ENCODE peak calls at places on chromosomes 12 and 14, in seven cellular contexts. One of them, this sample, is unnamed.

GRCh38 chr14:90660865-90661570 is 155.2 kb downstream of the TTC7B start:
- DNase-seq in nephron progenitor cell: no peak
- DNase-seq in fibroblast of mammary gland: no peak
- DNase-seq in adrenal gland: no peak
- DNase-seq in progenitor cell of endocrine pancreas: no peak
- DNase-seq in body of pancreas: no peak
- DNase-seq in astrocyte of the spinal cord: no peak
- DNase-seq in this sample: no peak

GRCh38 chr14:54665938-54666337 is 99.0 kb downstream of the SAMD4A start:
- DNase-seq in nephron progenitor cell: no peak
- DNase-seq in adrenal gland: no peak
- DNase-seq in fibroblast of mammary gland: no peak
- DNase-seq in progenitor cell of endocrine pancreas: no peak
- DNase-seq in astrocyte of the spinal cord: no peak
- DNase-seq in body of pancreas: no peak
- DNase-seq in this sample: no peak

GRCh38 chr14:91636604-91637003 is 95.3 kb downstream of the CATSPERB start:
- DNase-seq in astrocyte of the spinal cord: no peak
- DNase-seq in progenitor cell of endocrine pancreas: no peak
- DNase-seq in nephron progenitor cell: no peak
- DNase-seq in body of pancreas: no peak
- DNase-seq in adrenal gland: no peak
- DNase-seq in fibroblast of mammary gland: peak
- DNase-seq in this sample: no peak

GRCh38 chr14:100749967-100750597 is 23.4 kb downstream of the DLK1 start:
- DNase-seq in body of pancreas: no peak
- DNase-seq in fibroblast of mammary gland: no peak
- DNase-seq in astrocyte of the spinal cord: no peak
- DNase-seq in adrenal gland: no peak
- DNase-seq in nephron progenitor cell: no peak
- DNase-seq in progenitor cell of endocrine pancreas: no peak
- DNase-seq in this sample: no peak

GRCh38 chr14:35352274-35353233 is 52.0 kb downstream of the NFKBIA start:
- DNase-seq in fibroblast of mammary gland: no peak
- DNase-seq in body of pancreas: no peak
- DNase-seq in nephron progenitor cell: peak
- DNase-seq in adrenal gland: no peak
- DNase-seq in astrocyte of the spinal cord: no peak
- DNase-seq in progenitor cell of endocrine pancreas: no peak
- DNase-seq in this sample: no peak

GRCh38 chr12:24562761-24563392 is 386.0 kb downstream of the BCAT1 start:
- DNase-seq in adrenal gland: peak
- DNase-seq in astrocyte of the spinal cord: peak
- DNase-seq in fibroblast of mammary gland: peak
- DNase-seq in nephron progenitor cell: peak
- DNase-seq in body of pancreas: peak
- DNase-seq in progenitor cell of endocrine pancreas: peak
- DNase-seq in this sample: no peak

GRCh38 chr14:49623941-49624806 is 3.6 kb downstream of the MGAT2 start:
- DNase-seq in nephron progenitor cell: no peak
- DNase-seq in adrenal gland: no peak
- DNase-seq in astrocyte of the spinal cord: no peak
- DNase-seq in fibroblast of mammary gland: no peak
- DNase-seq in progenitor cell of endocrine pancreas: no peak
- DNase-seq in body of pancreas: no peak
- DNase-seq in this sample: no peak

GRCh38 chr12:58067610-58068387 is 126.4 kb downstream of the ATP23 start:
- DNase-seq in body of pancreas: no peak
- DNase-seq in astrocyte of the spinal cord: peak
- DNase-seq in adrenal gland: no peak
- DNase-seq in fibroblast of mammary gland: peak
- DNase-seq in nephron progenitor cell: no peak
- DNase-seq in progenitor cell of endocrine pancreas: no peak
- DNase-seq in this sample: no peak

GRCh38 chr12:119990382-119990874 is 1.4 kb downstream of the BICDL1 start:
- DNase-seq in astrocyte of the spinal cord: no peak
- DNase-seq in fibroblast of mammary gland: no peak
- DNase-seq in nephron progenitor cell: no peak
- DNase-seq in progenitor cell of endocrine pancreas: no peak
- DNase-seq in body of pancreas: no peak
- DNase-seq in adrenal gland: no peak
- DNase-seq in this sample: no peak

GRCh38 chr12:54933381-54933780 is 51.2 kb downstream of the TESPA1 start:
- DNase-seq in nephron progenitor cell: no peak
- DNase-seq in progenitor cell of endocrine pancreas: no peak
- DNase-seq in fibroblast of mammary gland: peak
- DNase-seq in astrocyte of the spinal cord: no peak
- DNase-seq in adrenal gland: no peak
- DNase-seq in body of pancreas: no peak
- DNase-seq in this sample: no peak

GRCh38 chr12:52125499-52125900 is 46.0 kb downstream of the SMIM41 start:
- DNase-seq in astrocyte of the spinal cord: no peak
- DNase-seq in nephron progenitor cell: no peak
- DNase-seq in progenitor cell of endocrine pancreas: no peak
- DNase-seq in adrenal gland: no peak
- DNase-seq in fibroblast of mammary gland: no peak
- DNase-seq in body of pancreas: no peak
- DNase-seq in this sample: no peak

GRCh38 chr14:93135399-93135798 is 19.7 kb upstream of the ITPK1 start:
- DNase-seq in nephron progenitor cell: no peak
- DNase-seq in adrenal gland: no peak
- DNase-seq in fibroblast of mammary gland: no peak
- DNase-seq in astrocyte of the spinal cord: no peak
- DNase-seq in body of pancreas: peak
- DNase-seq in progenitor cell of endocrine pancreas: no peak
- DNase-seq in this sample: no peak

GRCh38 chr12:83084516-83085234 is 398.0 kb downstream of the TMTC2 start:
- DNase-seq in nephron progenitor cell: no peak
- DNase-seq in adrenal gland: no peak
- DNase-seq in progenitor cell of endocrine pancreas: no peak
- DNase-seq in fibroblast of mammary gland: no peak
- DNase-seq in astrocyte of the spinal cord: no peak
- DNase-seq in body of pancreas: no peak
- DNase-seq in this sample: no peak

GRCh38 chr14:102993523-102993922 is 63.8 kb downstream of the CDC42BPB start:
- DNase-seq in body of pancreas: no peak
- DNase-seq in fibroblast of mammary gland: peak
- DNase-seq in nephron progenitor cell: no peak
- DNase-seq in astrocyte of the spinal cord: peak
- DNase-seq in adrenal gland: no peak
- DNase-seq in progenitor cell of endocrine pancreas: no peak
- DNase-seq in this sample: no peak

GRCh38 chr14:105249175-105250007 is 1.1 kb downstream of the BTBD6 start:
- DNase-seq in astrocyte of the spinal cord: peak
- DNase-seq in adrenal gland: no peak
- DNase-seq in fibroblast of mammary gland: no peak
- DNase-seq in progenitor cell of endocrine pancreas: peak
- DNase-seq in body of pancreas: no peak
- DNase-seq in nephron progenitor cell: no peak
- DNase-seq in this sample: no peak

GRCh38 chr14:104851896-104852663 is 13.0 kb upstream of the CEP170B start:
- DNase-seq in fibroblast of mammary gland: peak
- DNase-seq in body of pancreas: no peak
- DNase-seq in progenitor cell of endocrine pancreas: no peak
- DNase-seq in nephron progenitor cell: no peak
- DNase-seq in astrocyte of the spinal cord: no peak
- DNase-seq in adrenal gland: no peak
- DNase-seq in this sample: no peak

GRCh38 chr12:88844426-88844825 is 264.2 kb upstream of the KITLG start:
- DNase-seq in progenitor cell of endocrine pancreas: no peak
- DNase-seq in adrenal gland: no peak
- DNase-seq in nephron progenitor cell: peak
- DNase-seq in body of pancreas: no peak
- DNase-seq in fibroblast of mammary gland: no peak
- DNase-seq in astrocyte of the spinal cord: no peak
- DNase-seq in this sample: no peak

GRCh38 chr12:1592444-1593231 is 1.7 kb downstream of the FBXL14 start:
- DNase-seq in body of pancreas: no peak
- DNase-seq in nephron progenitor cell: peak
- DNase-seq in progenitor cell of endocrine pancreas: peak
- DNase-seq in astrocyte of the spinal cord: peak
- DNase-seq in adrenal gland: peak
- DNase-seq in fibroblast of mammary gland: peak
- DNase-seq in this sample: no peak

GRCh38 chr12:121331268-121331667 is 20.9 kb downstream of the ANAPC5 start:
- DNase-seq in progenitor cell of endocrine pancreas: no peak
- DNase-seq in fibroblast of mammary gland: peak
- DNase-seq in adrenal gland: no peak
- DNase-seq in nephron progenitor cell: no peak
- DNase-seq in astrocyte of the spinal cord: no peak
- DNase-seq in body of pancreas: peak
- DNase-seq in this sample: no peak

GRCh38 chr12:66552753-66553152 is 126.1 kb downstream of the GRIP1 start:
- DNase-seq in progenitor cell of endocrine pancreas: no peak
- DNase-seq in body of pancreas: no peak
- DNase-seq in adrenal gland: no peak
- DNase-seq in nephron progenitor cell: no peak
- DNase-seq in fibroblast of mammary gland: peak
- DNase-seq in astrocyte of the spinal cord: no peak
- DNase-seq in this sample: no peak

GRCh38 chr12:95583933-95584332 is 32.7 kb upstream of the USP44 start:
- DNase-seq in fibroblast of mammary gland: no peak
- DNase-seq in nephron progenitor cell: no peak
- DNase-seq in astrocyte of the spinal cord: no peak
- DNase-seq in progenitor cell of endocrine pancreas: no peak
- DNase-seq in body of pancreas: no peak
- DNase-seq in adrenal gland: no peak
- DNase-seq in this sample: no peak

GRCh38 chr12:95577820-95578219 is 26.5 kb upstream of the USP44 start:
- DNase-seq in astrocyte of the spinal cord: no peak
- DNase-seq in adrenal gland: no peak
- DNase-seq in body of pancreas: no peak
- DNase-seq in fibroblast of mammary gland: no peak
- DNase-seq in progenitor cell of endocrine pancreas: no peak
- DNase-seq in nephron progenitor cell: no peak
- DNase-seq in this sample: no peak

DNA sequence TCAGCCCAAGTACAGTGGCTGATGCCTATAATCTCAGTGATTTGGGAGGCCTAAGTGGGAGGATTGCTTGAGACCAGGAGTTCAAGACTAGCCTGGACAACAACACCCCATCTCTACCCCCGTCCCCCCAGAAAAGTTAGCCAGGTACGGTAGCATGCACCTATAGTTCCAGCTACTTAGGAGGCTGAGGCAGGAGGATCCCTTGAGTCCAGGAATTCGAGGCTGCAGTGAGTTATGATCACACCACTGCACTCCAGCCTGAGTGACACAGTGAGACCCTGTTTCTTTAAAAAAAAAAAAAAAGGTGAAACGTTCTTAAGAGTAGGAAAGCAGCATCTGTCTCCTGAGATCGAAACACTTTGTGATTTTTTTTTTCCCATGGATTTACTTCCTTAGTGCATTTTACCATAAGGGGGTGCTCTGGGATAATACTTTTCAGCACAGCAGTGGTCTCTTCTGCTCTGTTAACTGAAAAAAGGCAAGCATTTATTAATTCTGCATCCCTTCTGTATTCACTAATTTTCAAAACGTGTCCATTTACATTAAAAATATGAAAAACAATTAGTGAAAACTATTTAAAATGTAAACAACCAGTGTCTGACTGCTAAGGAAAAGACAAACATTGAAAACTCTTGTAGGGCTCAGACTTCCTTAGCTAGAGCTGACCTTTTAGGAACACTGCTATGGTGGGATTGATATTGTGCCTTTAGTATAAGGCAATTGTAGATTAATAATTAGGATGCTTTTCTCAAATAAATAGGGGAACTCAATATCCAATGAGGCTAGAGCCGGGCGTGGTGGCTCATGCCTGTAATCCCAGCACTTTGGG is 31.2 kb upstream of the USP44 start:
- DNase-seq in adrenal gland: no peak
- DNase-seq in body of pancreas: no peak
- DNase-seq in fibroblast of mammary gland: peak
- DNase-seq in nephron progenitor cell: no peak
- DNase-seq in progenitor cell of endocrine pancreas: no peak
- DNase-seq in astrocyte of the spinal cord: peak
- DNase-seq in this sample: no peak
- TF ChIP-seq CTCF in adrenal gland: peak
- TF ChIP-seq CTCF in body of pancreas: peak
- TF ChIP-seq CTCF in fibroblast of mammary gland: peak
- TF ChIP-seq CTCF in nephron progenitor cell: peak
- TF ChIP-seq CTCF in progenitor cell of endocrine pancreas: peak
- TF ChIP-seq CTCF in astrocyte of the spinal cord: peak
- TF ChIP-seq CTCF in this sample: peak

DNA sequence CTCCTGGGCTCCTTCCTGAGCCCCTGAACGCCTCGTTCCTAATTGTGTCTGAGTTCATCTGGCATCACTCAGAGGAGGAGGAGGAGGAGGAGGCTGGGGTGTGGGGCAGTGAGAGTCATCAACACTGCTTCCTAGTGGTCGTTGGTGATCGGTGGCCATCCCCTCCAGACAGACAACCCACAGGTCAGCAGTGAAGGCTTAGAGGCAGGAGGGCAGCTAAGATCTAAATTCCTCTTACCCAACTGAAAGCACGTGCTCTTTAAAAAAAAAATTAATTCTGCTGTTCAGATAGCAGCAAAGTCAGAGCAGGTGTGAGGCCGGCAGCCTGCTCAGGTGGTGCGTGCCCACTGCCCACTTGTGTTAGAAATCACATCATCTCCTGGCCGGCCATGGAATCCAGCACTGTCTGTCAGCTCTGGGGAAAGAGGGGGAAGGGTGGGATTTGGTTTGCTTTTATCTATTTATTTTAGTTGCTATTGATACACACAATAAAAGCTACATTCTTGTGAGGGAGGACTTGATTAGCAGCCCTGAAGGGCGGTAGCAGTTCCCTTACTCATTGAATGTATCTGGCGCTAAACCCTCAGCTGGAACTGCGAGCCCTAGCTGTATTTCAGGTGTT is 46.6 kb downstream of the PPP2R5C start:
- DNase-seq in astrocyte of the spinal cord: no peak
- DNase-seq in progenitor cell of endocrine pancreas: no peak
- DNase-seq in fibroblast of mammary gland: peak
- DNase-seq in body of pancreas: peak
- DNase-seq in nephron progenitor cell: peak
- DNase-seq in adrenal gland: no peak
- DNase-seq in this sample: no peak
- TF ChIP-seq CTCF in astrocyte of the spinal cord: no peak
- TF ChIP-seq CTCF in progenitor cell of endocrine pancreas: peak
- TF ChIP-seq CTCF in fibroblast of mammary gland: peak
- TF ChIP-seq CTCF in body of pancreas: peak
- TF ChIP-seq CTCF in nephron progenitor cell: peak
- TF ChIP-seq CTCF in adrenal gland: no peak
- TF ChIP-seq CTCF in this sample: peak

DNA sequence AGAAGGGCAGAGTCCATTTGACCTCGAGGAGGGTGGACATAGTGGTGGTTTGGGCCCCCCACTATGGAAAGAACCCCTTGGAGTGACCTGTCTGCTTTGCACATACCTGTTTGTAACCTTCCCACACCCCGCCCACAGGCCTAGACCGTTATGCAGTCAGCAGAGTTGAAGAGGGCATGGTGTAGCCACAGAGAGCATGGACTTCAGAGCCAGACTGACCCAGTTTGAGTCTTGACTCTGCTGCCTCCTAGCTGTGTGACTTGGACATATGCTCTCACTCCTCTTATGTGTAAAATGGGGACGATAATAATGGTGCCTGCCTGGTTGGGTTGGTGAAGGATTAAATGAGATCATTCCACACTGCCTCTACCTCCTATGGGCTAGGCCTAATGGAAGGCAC is 40.9 kb upstream of the NOS1 start:
- DNase-seq in fibroblast of mammary gland: no peak
- DNase-seq in astrocyte of the spinal cord: no peak
- DNase-seq in nephron progenitor cell: no peak
- DNase-seq in progenitor cell of endocrine pancreas: no peak
- DNase-seq in adrenal gland: no peak
- DNase-seq in body of pancreas: no peak
- DNase-seq in this sample: no peak
- TF ChIP-seq CTCF in fibroblast of mammary gland: no peak
- TF ChIP-seq CTCF in astrocyte of the spinal cord: no peak
- TF ChIP-seq CTCF in nephron progenitor cell: no peak
- TF ChIP-seq CTCF in progenitor cell of endocrine pancreas: no peak
- TF ChIP-seq CTCF in adrenal gland: no peak
- TF ChIP-seq CTCF in body of pancreas: no peak
- TF ChIP-seq CTCF in this sample: no peak

GRCh38 chr12:69141074-69141473 is 98.3 kb upstream of the CPSF6 start:
- DNase-seq in fibroblast of mammary gland: no peak
- DNase-seq in astrocyte of the spinal cord: no peak
- DNase-seq in progenitor cell of endocrine pancreas: no peak
- DNase-seq in body of pancreas: no peak
- DNase-seq in adrenal gland: no peak
- DNase-seq in nephron progenitor cell: no peak
- DNase-seq in this sample: no peak
- TF ChIP-seq CTCF in fibroblast of mammary gland: no peak
- TF ChIP-seq CTCF in astrocyte of the spinal cord: no peak
- TF ChIP-seq CTCF in progenitor cell of endocrine pancreas: no peak
- TF ChIP-seq CTCF in body of pancreas: no peak
- TF ChIP-seq CTCF in adrenal gland: no peak
- TF ChIP-seq CTCF in nephron progenitor cell: no peak
- TF ChIP-seq CTCF in this sample: no peak